ENCODE peak calls at places on chromosomes 12 and 14, in five cellular contexts. B, O, U, E and S are unnamed samples.

GRCh38 chr12:34348836-34349672 is 326.8 kb downstream of the ALG10 start:
- DNase-seq in B (no peak), O (no peak), U (peak; percentile 62), E (no peak), S (no peak)

GRCh38 chr14:74299061-74299545 is 3.6 kb downstream of the ABCD4 start:
- DNase-seq in B (no peak), O (no peak), U (no peak), E (no peak), S (no peak)

GRCh38 chr12:59626382-59626781 is 30.6 kb downstream of the SLC16A7 start:
- DNase-seq in B (no peak), O (no peak), U (no peak), E (no peak), S (no peak)

GRCh38 chr12:113347107-113347506 is 11.3 kb upstream of the PLBD2 start:
- DNase-seq in B (no peak), O (no peak), U (no peak), E (no peak), S (no peak)

GRCh38 chr14:29536886-29537511 is 390.6 kb downstream of the PRKD1 start:
- DNase-seq in B (no peak), O (no peak), U (no peak), E (no peak), S (no peak)

GRCh38 chr14:62692490-62693106 is 352.7 kb downstream of the KCNH5 start:
- DNase-seq in B (peak; percentile 16), O (no peak), U (no peak), E (no peak), S (no peak)

GRCh38 chr14:79602742-79603141 is 608.6 kb downstream of the DIO2 start:
- DNase-seq in B (no peak), O (no peak), U (no peak), E (no peak), S (no peak)

GRCh38 chr12:130031571-130032189 is 127.9 kb upstream of the TMEM132D start:
- DNase-seq in B (peak; percentile 40), O (peak; percentile 66), U (peak; percentile 73), E (peak; percentile 67), S (peak; percentile 83)

GRCh38 chr12:132286912-132287311 is 42.5 kb downstream of the GALNT9 start:
- DNase-seq in B (no peak), O (no peak), U (no peak), E (peak; percentile 10), S (no peak)

GRCh38 chr12:92551853-92552397 is 150.9 kb upstream of the PLEKHG7 start:
- DNase-seq in B (peak; percentile 49), O (no peak), U (no peak), E (no peak), S (no peak)

GRCh38 chr12:3201741-3202500 is 124.7 kb downstream of the TSPAN9 start:
- DNase-seq in B (no peak), O (no peak), U (no peak), E (no peak), S (no peak)

GRCh38 chr12:3204716-3205617 is 127.8 kb downstream of the TSPAN9 start:
- DNase-seq in B (no peak), O (no peak), U (no peak), E (no peak), S (no peak)

GRCh38 chr12:3202734-3203446 is 125.7 kb downstream of the TSPAN9 start:
- DNase-seq in B (peak; percentile 37), O (peak; percentile 54), U (peak; percentile 72), E (peak; percentile 56), S (peak; percentile 85)

GRCh38 chr12:3204143-3204542 is 127.0 kb downstream of the TSPAN9 start:
- DNase-seq in B (no peak), O (no peak), U (no peak), E (no peak), S (no peak)

DNA sequence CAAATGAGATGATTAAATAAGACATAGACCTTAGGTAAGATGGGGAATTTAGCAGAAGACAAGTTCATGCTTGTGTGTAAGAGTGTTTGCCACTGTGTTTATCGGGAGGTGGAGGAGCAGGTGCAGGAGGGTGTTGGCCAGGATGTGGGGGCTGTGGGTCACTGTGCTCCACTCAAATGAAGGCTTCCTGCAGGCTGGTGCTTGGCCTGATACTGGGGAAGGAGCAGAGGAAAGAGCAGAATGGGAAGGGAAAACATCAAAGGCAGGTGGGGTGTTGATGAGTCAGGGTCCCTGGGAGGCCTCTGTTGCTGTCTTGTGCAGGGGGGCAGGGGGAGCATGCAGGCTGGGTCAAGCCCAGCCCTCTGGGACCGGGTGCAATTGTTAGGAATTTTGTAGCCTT is 126.5 kb downstream of the TSPAN9 start:
- DNase-seq in B (no peak), O (no peak), U (no peak), E (no peak), S (no peak)
- H3K4me1 ChIP-seq in B (no peaks in the 10 kb centered on the region), O (peaks cover 50% of the 10 kb centered on the region), U (peaks cover 5% of the 10 kb centered on the region), E (peaks cover 17% of the 10 kb centered on the region), S (no peaks in the 10 kb centered on the region)

DNA sequence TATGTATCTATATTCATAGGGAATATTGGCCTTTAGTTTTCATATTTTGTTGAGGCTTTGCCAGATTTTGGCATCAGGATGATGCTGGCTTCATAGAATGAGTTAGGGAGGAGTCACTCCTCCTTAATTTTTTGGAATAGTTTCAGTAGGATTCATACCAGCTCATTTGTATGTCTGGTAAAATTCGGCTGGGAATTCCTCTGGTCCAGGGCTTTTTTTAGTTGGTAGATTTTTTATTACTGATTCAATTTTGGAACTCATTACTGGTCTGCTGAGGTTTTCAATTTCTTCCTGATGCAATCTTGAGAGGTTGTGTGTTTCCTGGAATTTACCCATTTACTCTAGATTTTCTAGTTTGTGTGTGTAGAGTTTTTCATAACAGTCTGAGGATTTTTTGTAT is 175.2 kb downstream of the EPS8 start:
- DNase-seq in B (no peak), O (no peak), U (no peak), E (no peak), S (no peak)
- H3K4me1 ChIP-seq in B (no peaks in the 10 kb centered on the region), O (no peaks in the 10 kb centered on the region), U (no peaks in the 10 kb centered on the region), E (no peaks in the 10 kb centered on the region), S (peaks cover 6% of the 10 kb centered on the region)

GRCh38 chr14:95511687-95512086 is 4.8 kb downstream of the SYNE3 start:
- DNase-seq in B (no peak), O (no peak), U (no peak), E (no peak), S (no peak)

GRCh38 chr14:95510804-95511203 is 5.6 kb downstream of the SYNE3 start:
- DNase-seq in B (no peak), O (no peak), U (no peak), E (no peak), S (no peak)

GRCh38 chr14:95514131-95515079 is 2.0 kb downstream of the SYNE3 start:
- DNase-seq in B (no peak), O (no peak), U (no peak), E (no peak), S (no peak)

GRCh38 chr14:95515080-95515489 is 1.4 kb downstream of the SYNE3 start:
- DNase-seq in B (no peak), O (no peak), U (no peak), E (no peak), S (no peak)

DNA sequence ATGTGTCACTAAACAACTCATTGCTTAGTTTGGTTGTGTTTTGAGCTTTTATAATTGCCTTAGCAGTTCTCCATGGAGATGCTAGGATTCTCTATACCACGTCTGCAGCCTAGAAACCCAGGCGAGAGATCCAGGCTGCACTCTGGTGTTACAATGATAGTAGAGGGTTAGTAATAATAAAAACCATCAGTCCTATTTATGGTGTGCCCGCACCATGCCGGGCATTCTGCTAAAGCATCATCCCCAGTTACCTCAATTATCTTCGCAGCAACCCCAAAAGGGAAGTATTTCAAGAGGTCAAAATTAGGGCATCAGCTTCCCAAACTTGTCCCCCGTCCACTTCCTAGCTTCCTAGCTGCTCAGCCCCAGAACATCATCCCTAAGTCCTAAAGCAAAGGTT is 3.2 kb downstream of the SYNE3 start:
- DNase-seq in B (no peak), O (no peak), U (no peak), E (no peak), S (no peak)
- H3K4me1 ChIP-seq in B (peaks cover 17% of the 10 kb centered on the region), O (peaks cover 25% of the 10 kb centered on the region), U (peaks cover 27% of the 10 kb centered on the region), E (no peaks in the 10 kb centered on the region), S (no peaks in the 10 kb centered on the region)

DNA sequence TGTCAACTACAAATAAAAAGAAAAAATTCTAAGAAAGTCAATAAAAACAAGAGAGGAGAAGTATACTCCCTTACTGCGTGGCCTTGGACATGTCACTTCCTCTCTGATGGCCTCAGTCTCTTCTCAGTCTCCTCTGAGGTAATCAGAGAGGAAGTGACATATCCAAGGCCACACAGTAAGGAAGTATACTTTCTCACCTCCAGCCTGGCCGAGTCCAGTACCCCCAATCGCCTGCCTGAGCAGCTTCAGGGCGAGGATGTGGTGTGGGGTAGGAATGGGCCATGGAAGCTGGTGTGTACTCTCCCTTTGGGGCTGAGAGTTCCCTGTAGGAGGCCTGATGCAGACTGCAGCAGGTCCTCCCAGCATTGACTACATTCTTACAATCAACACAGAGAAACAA is 15.8 kb downstream of the VDR start:
- DNase-seq in B (peak; percentile 53), O (no peak), U (no peak), E (no peak), S (no peak)
- H3K4me1 ChIP-seq in B (peaks cover 6% of the 10 kb centered on the region), O (no peaks in the 10 kb centered on the region), U (no peaks in the 10 kb centered on the region), E (no peaks in the 10 kb centered on the region), S (no peaks in the 10 kb centered on the region)

GRCh38 chr12:46214668-46215429 is 54.0 kb downstream of the SLC38A1 start:
- DNase-seq in B (peak; percentile 45), O (no peak), U (no peak), E (no peak), S (no peak)
- H3K4me1 ChIP-seq in B (peaks cover 27% of the 10 kb centered on the region), O (peaks cover 18% of the 10 kb centered on the region), U (no peaks in the 10 kb centered on the region), E (peaks cover 6% of the 10 kb centered on the region), S (peaks cover 15% of the 10 kb centered on the region)

GRCh38 chr12:110861729-110862128 is 14.9 kb downstream of the CCDC63 start:
- DNase-seq in B (no peak), O (no peak), U (no peak), E (no peak), S (no peak)
- H3K4me1 ChIP-seq in B (no peaks in the 10 kb centered on the region), O (no peaks in the 10 kb centered on the region), U (no peaks in the 10 kb centered on the region), E (no peaks in the 10 kb centered on the region), S (peaks cover 22% of the 10 kb centered on the region)

GRCh38 chr12:6205761-6206160 is 5.6 kb downstream of the CD9 start:
- DNase-seq in B (no peak), O (no peak), U (no peak), E (no peak), S (no peak)
- H3K4me1 ChIP-seq in B (peaks cover 3% of the 10 kb centered on the region), O (peaks cover 38% of the 10 kb centered on the region), U (peaks cover 5% of the 10 kb centered on the region), E (peaks cover 17% of the 10 kb centered on the region), S (peaks cover 24% of the 10 kb centered on the region)